ENCODE peak calls at places on chromosomes 3 and 15, in ten cellular contexts. One of them, this sample, is unnamed.

GRCh38 chr3:151327571-151328198 is 1.7 kb downstream of the P2RY13 start:
- DNase-seq in cardiac septum: no peak
- DNase-seq in cardiac fibroblast: peak
- DNase-seq in Caki2: peak
- DNase-seq in CD8-positive, alpha-beta T cell: no peak
- DNase-seq in Peyer's patch: no peak
- DNase-seq in stimulated activated CD4-positive, alpha-beta T cell treated with anti-CD3 and anti-CD28 coated beads, TNF-alpha, amount 100 ng/mL, for 24 hours: no peak
- DNase-seq in iris pigment epithelial cell: no peak
- DNase-seq in HCT116: no peak
- DNase-seq in left ventricle myocardium superior: no peak
- DNase-seq in this sample: no peak

GRCh38 chr3:99651561-99651960 is 13.2 kb downstream of the COL8A1 start:
- DNase-seq in cardiac septum: no peak
- DNase-seq in cardiac fibroblast: peak
- DNase-seq in Caki2: peak
- DNase-seq in CD8-positive, alpha-beta T cell: no peak
- DNase-seq in Peyer's patch: no peak
- DNase-seq in stimulated activated CD4-positive, alpha-beta T cell treated with anti-CD3 and anti-CD28 coated beads, TNF-alpha, amount 100 ng/mL, for 24 hours: no peak
- DNase-seq in iris pigment epithelial cell: peak
- DNase-seq in HCT116: no peak
- DNase-seq in left ventricle myocardium superior: peak
- DNase-seq in this sample: peak

GRCh38 chr3:50550079-50550736 is 17.3 kb downstream of the C3orf18 start:
- DNase-seq in cardiac septum: peak
- DNase-seq in cardiac fibroblast: peak
- DNase-seq in Caki2: no peak
- DNase-seq in CD8-positive, alpha-beta T cell: peak
- DNase-seq in Peyer's patch: peak
- DNase-seq in stimulated activated CD4-positive, alpha-beta T cell treated with anti-CD3 and anti-CD28 coated beads, TNF-alpha, amount 100 ng/mL, for 24 hours: no peak
- DNase-seq in iris pigment epithelial cell: peak
- DNase-seq in HCT116: no peak
- DNase-seq in left ventricle myocardium superior: peak
- DNase-seq in this sample: peak

GRCh38 chr15:67124111-67124510 is 58.7 kb downstream of the SMAD3 start:
- DNase-seq in cardiac septum: no peak
- DNase-seq in cardiac fibroblast: no peak
- DNase-seq in Caki2: no peak
- DNase-seq in CD8-positive, alpha-beta T cell: no peak
- DNase-seq in Peyer's patch: no peak
- DNase-seq in stimulated activated CD4-positive, alpha-beta T cell treated with anti-CD3 and anti-CD28 coated beads, TNF-alpha, amount 100 ng/mL, for 24 hours: no peak
- DNase-seq in iris pigment epithelial cell: no peak
- DNase-seq in HCT116: no peak
- DNase-seq in left ventricle myocardium superior: no peak
- DNase-seq in this sample: no peak

GRCh38 chr3:11007534-11007933 is 15.0 kb downstream of the SLC6A1 start:
- DNase-seq in cardiac septum: no peak
- DNase-seq in cardiac fibroblast: no peak
- DNase-seq in Caki2: no peak
- DNase-seq in CD8-positive, alpha-beta T cell: no peak
- DNase-seq in Peyer's patch: no peak
- DNase-seq in stimulated activated CD4-positive, alpha-beta T cell treated with anti-CD3 and anti-CD28 coated beads, TNF-alpha, amount 100 ng/mL, for 24 hours: no peak
- DNase-seq in iris pigment epithelial cell: no peak
- DNase-seq in HCT116: no peak
- DNase-seq in left ventricle myocardium superior: no peak
- DNase-seq in this sample: no peak

GRCh38 chr3:22735373-22735772 is 467.8 kb upstream of the UBE2E2 start:
- DNase-seq in cardiac septum: no peak
- DNase-seq in cardiac fibroblast: no peak
- DNase-seq in Caki2: no peak
- DNase-seq in CD8-positive, alpha-beta T cell: no peak
- DNase-seq in Peyer's patch: no peak
- DNase-seq in stimulated activated CD4-positive, alpha-beta T cell treated with anti-CD3 and anti-CD28 coated beads, TNF-alpha, amount 100 ng/mL, for 24 hours: no peak
- DNase-seq in iris pigment epithelial cell: no peak
- DNase-seq in HCT116: no peak
- DNase-seq in left ventricle myocardium superior: no peak
- DNase-seq in this sample: no peak

GRCh38 chr15:72511536-72511935 is 37.4 kb downstream of the ARIH1 start:
- DNase-seq in cardiac septum: no peak
- DNase-seq in cardiac fibroblast: no peak
- DNase-seq in Caki2: no peak
- DNase-seq in CD8-positive, alpha-beta T cell: no peak
- DNase-seq in Peyer's patch: no peak
- DNase-seq in stimulated activated CD4-positive, alpha-beta T cell treated with anti-CD3 and anti-CD28 coated beads, TNF-alpha, amount 100 ng/mL, for 24 hours: no peak
- DNase-seq in iris pigment epithelial cell: no peak
- DNase-seq in HCT116: no peak
- DNase-seq in left ventricle myocardium superior: no peak
- DNase-seq in this sample: no peak

GRCh38 chr3:77296527-77296926 is 256.6 kb downstream of the ROBO2 start:
- DNase-seq in cardiac septum: no peak
- DNase-seq in cardiac fibroblast: peak
- DNase-seq in Caki2: peak
- DNase-seq in CD8-positive, alpha-beta T cell: no peak
- DNase-seq in Peyer's patch: no peak
- DNase-seq in stimulated activated CD4-positive, alpha-beta T cell treated with anti-CD3 and anti-CD28 coated beads, TNF-alpha, amount 100 ng/mL, for 24 hours: no peak
- DNase-seq in iris pigment epithelial cell: peak
- DNase-seq in HCT116: no peak
- DNase-seq in left ventricle myocardium superior: no peak
- DNase-seq in this sample: no peak

GRCh38 chr3:50170689-50171088 is 15.6 kb downstream of the SEMA3F start:
- DNase-seq in cardiac septum: peak
- DNase-seq in cardiac fibroblast: peak
- DNase-seq in Caki2: peak
- DNase-seq in CD8-positive, alpha-beta T cell: no peak
- DNase-seq in Peyer's patch: no peak
- DNase-seq in stimulated activated CD4-positive, alpha-beta T cell treated with anti-CD3 and anti-CD28 coated beads, TNF-alpha, amount 100 ng/mL, for 24 hours: no peak
- DNase-seq in iris pigment epithelial cell: peak
- DNase-seq in HCT116: no peak
- DNase-seq in left ventricle myocardium superior: peak
- DNase-seq in this sample: peak

GRCh38 chr3:150453353-150453752 is 45.3 kb downstream of the TSC22D2 start:
- DNase-seq in cardiac septum: no peak
- DNase-seq in cardiac fibroblast: no peak
- DNase-seq in Caki2: no peak
- DNase-seq in CD8-positive, alpha-beta T cell: no peak
- DNase-seq in Peyer's patch: no peak
- DNase-seq in stimulated activated CD4-positive, alpha-beta T cell treated with anti-CD3 and anti-CD28 coated beads, TNF-alpha, amount 100 ng/mL, for 24 hours: no peak
- DNase-seq in iris pigment epithelial cell: no peak
- DNase-seq in HCT116: no peak
- DNase-seq in left ventricle myocardium superior: no peak
- DNase-seq in this sample: no peak